ENCODE peak calls at places on chromosomes 1 and 21, in ten cellular contexts. One of them, this sample, is unnamed.

GRCh38 chr1:178399177-178399728 is 97.5 kb downstream of the CLEC20A start:
- DNase-seq in psoas muscle: no peak
- DNase-seq in GM12865: no peak
- DNase-seq in glutamatergic neuron: no peak
- DNase-seq in adrenal gland: no peak
- DNase-seq in pancreas: no peak
- DNase-seq in fibroblast of mammary gland: no peak
- DNase-seq in HL-60: no peak
- DNase-seq in WTC11: no peak
- DNase-seq in bronchial epithelial cell: peak
- DNase-seq in this sample: no peak

GRCh38 chr1:181208076-181208475 is 119.6 kb downstream of the IER5 start:
- DNase-seq in GM12865: no peak
- DNase-seq in psoas muscle: no peak
- DNase-seq in glutamatergic neuron: peak
- DNase-seq in pancreas: no peak
- DNase-seq in adrenal gland: peak
- DNase-seq in fibroblast of mammary gland: no peak
- DNase-seq in WTC11: no peak
- DNase-seq in HL-60: no peak
- DNase-seq in bronchial epithelial cell: no peak
- DNase-seq in this sample: no peak

GRCh38 chr1:116878804-116879477 is 30.8 kb upstream of the PTGFRN start:
- DNase-seq in adrenal gland: no peak
- DNase-seq in pancreas: no peak
- DNase-seq in glutamatergic neuron: peak
- DNase-seq in fibroblast of mammary gland: peak
- DNase-seq in bronchial epithelial cell: peak
- DNase-seq in psoas muscle: peak
- DNase-seq in WTC11: peak
- DNase-seq in HL-60: no peak
- DNase-seq in GM12865: peak
- DNase-seq in this sample: peak

GRCh38 chr1:5577255-5578040 is 414.8 kb downstream of the NPHP4 start:
- DNase-seq in fibroblast of mammary gland: no peak
- DNase-seq in WTC11: no peak
- DNase-seq in psoas muscle: no peak
- DNase-seq in GM12865: no peak
- DNase-seq in glutamatergic neuron: no peak
- DNase-seq in HL-60: no peak
- DNase-seq in pancreas: no peak
- DNase-seq in adrenal gland: peak
- DNase-seq in bronchial epithelial cell: no peak
- DNase-seq in this sample: no peak

GRCh38 chr1:17486242-17486641 is 46.8 kb upstream of the RCC2 start:
- DNase-seq in GM12865: no peak
- DNase-seq in bronchial epithelial cell: no peak
- DNase-seq in WTC11: peak
- DNase-seq in glutamatergic neuron: no peak
- DNase-seq in fibroblast of mammary gland: no peak
- DNase-seq in HL-60: no peak
- DNase-seq in psoas muscle: no peak
- DNase-seq in pancreas: no peak
- DNase-seq in adrenal gland: no peak
- DNase-seq in this sample: no peak

GRCh38 chr1:213474054-213474453 is 423.0 kb downstream of the RPS6KC1 start:
- DNase-seq in adrenal gland: peak
- DNase-seq in GM12865: no peak
- DNase-seq in fibroblast of mammary gland: no peak
- DNase-seq in pancreas: peak
- DNase-seq in WTC11: no peak
- DNase-seq in bronchial epithelial cell: no peak
- DNase-seq in HL-60: no peak
- DNase-seq in glutamatergic neuron: no peak
- DNase-seq in psoas muscle: peak
- DNase-seq in this sample: no peak

GRCh38 chr1:160410412-160411005 is 10.1 kb downstream of the VANGL2 start:
- DNase-seq in pancreas: no peak
- DNase-seq in adrenal gland: no peak
- DNase-seq in psoas muscle: no peak
- DNase-seq in WTC11: peak
- DNase-seq in HL-60: no peak
- DNase-seq in GM12865: no peak
- DNase-seq in bronchial epithelial cell: no peak
- DNase-seq in glutamatergic neuron: peak
- DNase-seq in fibroblast of mammary gland: no peak
- DNase-seq in this sample: no peak

GRCh38 chr1:246083416-246083815 is 423.7 kb downstream of the SMYD3 start:
- DNase-seq in glutamatergic neuron: no peak
- DNase-seq in HL-60: no peak
- DNase-seq in fibroblast of mammary gland: no peak
- DNase-seq in WTC11: no peak
- DNase-seq in GM12865: no peak
- DNase-seq in pancreas: no peak
- DNase-seq in bronchial epithelial cell: no peak
- DNase-seq in psoas muscle: no peak
- DNase-seq in adrenal gland: no peak
- DNase-seq in this sample: no peak

GRCh38 chr1:107196973-107197562 is 56.2 kb downstream of the NTNG1 start:
- DNase-seq in GM12865: peak
- DNase-seq in fibroblast of mammary gland: peak
- DNase-seq in WTC11: peak
- DNase-seq in adrenal gland: no peak
- DNase-seq in HL-60: peak
- DNase-seq in pancreas: no peak
- DNase-seq in bronchial epithelial cell: peak
- DNase-seq in glutamatergic neuron: no peak
- DNase-seq in psoas muscle: no peak
- DNase-seq in this sample: no peak

GRCh38 chr1:206589206-206589605 is 23.1 kb downstream of the EIF2D start:
- DNase-seq in fibroblast of mammary gland: peak
- DNase-seq in GM12865: no peak
- DNase-seq in HL-60: no peak
- DNase-seq in psoas muscle: no peak
- DNase-seq in bronchial epithelial cell: peak
- DNase-seq in adrenal gland: peak
- DNase-seq in WTC11: no peak
- DNase-seq in pancreas: no peak
- DNase-seq in glutamatergic neuron: no peak
- DNase-seq in this sample: no peak

GRCh38 chr1:240399381-240399780 is 212.6 kb downstream of the GREM2 start:
- DNase-seq in HL-60: no peak
- DNase-seq in psoas muscle: no peak
- DNase-seq in WTC11: no peak
- DNase-seq in adrenal gland: no peak
- DNase-seq in GM12865: no peak
- DNase-seq in fibroblast of mammary gland: peak
- DNase-seq in glutamatergic neuron: no peak
- DNase-seq in bronchial epithelial cell: peak
- DNase-seq in pancreas: no peak
- DNase-seq in this sample: no peak

GRCh38 chr1:88685239-88685604 is 1.1 kb downstream of the PKN2 start:
- DNase-seq in pancreas: no peak
- DNase-seq in WTC11: no peak
- DNase-seq in GM12865: peak
- DNase-seq in glutamatergic neuron: no peak
- DNase-seq in fibroblast of mammary gland: peak
- DNase-seq in bronchial epithelial cell: peak
- DNase-seq in adrenal gland: no peak
- DNase-seq in psoas muscle: no peak
- DNase-seq in HL-60: no peak
- DNase-seq in this sample: no peak

GRCh38 chr1:117670996-117671780 is 65.3 kb downstream of the TENT5C start:
- DNase-seq in WTC11: no peak
- DNase-seq in adrenal gland: no peak
- DNase-seq in GM12865: no peak
- DNase-seq in HL-60: no peak
- DNase-seq in glutamatergic neuron: no peak
- DNase-seq in psoas muscle: no peak
- DNase-seq in pancreas: no peak
- DNase-seq in bronchial epithelial cell: no peak
- DNase-seq in fibroblast of mammary gland: no peak
- DNase-seq in this sample: no peak

GRCh38 chr1:5616366-5617178 is 375.7 kb downstream of the NPHP4 start:
- DNase-seq in WTC11: no peak
- DNase-seq in bronchial epithelial cell: no peak
- DNase-seq in fibroblast of mammary gland: no peak
- DNase-seq in glutamatergic neuron: no peak
- DNase-seq in GM12865: no peak
- DNase-seq in adrenal gland: peak
- DNase-seq in psoas muscle: no peak
- DNase-seq in HL-60: no peak
- DNase-seq in pancreas: no peak
- DNase-seq in this sample: no peak

GRCh38 chr21:41901099-41901498 is 22.0 kb upstream of the PRDM15 start:
- DNase-seq in fibroblast of mammary gland: no peak
- DNase-seq in GM12865: peak
- DNase-seq in pancreas: no peak
- DNase-seq in glutamatergic neuron: no peak
- DNase-seq in WTC11: no peak
- DNase-seq in bronchial epithelial cell: no peak
- DNase-seq in HL-60: no peak
- DNase-seq in psoas muscle: no peak
- DNase-seq in adrenal gland: peak
- DNase-seq in this sample: peak

GRCh38 chr1:235567812-235568444 is 63.7 kb upstream of the B3GALNT2 start:
- DNase-seq in fibroblast of mammary gland: no peak
- DNase-seq in glutamatergic neuron: no peak
- DNase-seq in HL-60: peak
- DNase-seq in GM12865: peak
- DNase-seq in WTC11: no peak
- DNase-seq in adrenal gland: no peak
- DNase-seq in bronchial epithelial cell: no peak
- DNase-seq in pancreas: no peak
- DNase-seq in psoas muscle: no peak
- DNase-seq in this sample: no peak

DNA sequence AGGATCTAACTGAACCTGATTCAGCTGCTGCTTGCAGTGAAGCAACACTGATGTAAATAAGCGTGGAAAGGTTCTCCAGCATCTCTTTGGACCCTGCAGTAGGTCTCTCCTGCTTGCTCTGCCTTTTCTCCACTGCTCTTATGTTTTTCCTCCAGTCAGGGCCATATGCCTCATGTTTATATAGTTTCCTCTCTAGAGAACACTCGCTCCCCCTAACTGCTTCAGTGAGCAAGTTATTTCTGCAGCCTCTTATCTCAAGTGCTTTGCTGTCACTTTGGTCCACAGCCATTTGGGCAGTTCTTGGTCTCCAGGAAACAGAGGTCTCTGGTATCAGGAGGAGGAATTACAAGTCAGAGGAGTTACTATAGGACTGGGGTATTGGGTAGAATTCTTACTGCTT is 5.3 kb downstream of the PRUNE1 start:
- DNase-seq in pancreas: no peak
- DNase-seq in HL-60: no peak
- DNase-seq in GM12865: no peak
- DNase-seq in adrenal gland: no peak
- DNase-seq in fibroblast of mammary gland: no peak
- DNase-seq in bronchial epithelial cell: no peak
- DNase-seq in WTC11: no peak
- DNase-seq in psoas muscle: no peak
- DNase-seq in glutamatergic neuron: no peak
- DNase-seq in this sample: no peak
- TF ChIP-seq CTCF in pancreas: no peak
- TF ChIP-seq CTCF in HL-60: no peak
- TF ChIP-seq CTCF in GM12865: no peak
- TF ChIP-seq CTCF in adrenal gland: no peak
- TF ChIP-seq CTCF in fibroblast of mammary gland: no peak
- TF ChIP-seq CTCF in bronchial epithelial cell: no peak
- TF ChIP-seq CTCF in WTC11: no peak
- TF ChIP-seq CTCF in psoas muscle: no peak
- TF ChIP-seq CTCF in glutamatergic neuron: no peak
- TF ChIP-seq CTCF in this sample: no peak

DNA sequence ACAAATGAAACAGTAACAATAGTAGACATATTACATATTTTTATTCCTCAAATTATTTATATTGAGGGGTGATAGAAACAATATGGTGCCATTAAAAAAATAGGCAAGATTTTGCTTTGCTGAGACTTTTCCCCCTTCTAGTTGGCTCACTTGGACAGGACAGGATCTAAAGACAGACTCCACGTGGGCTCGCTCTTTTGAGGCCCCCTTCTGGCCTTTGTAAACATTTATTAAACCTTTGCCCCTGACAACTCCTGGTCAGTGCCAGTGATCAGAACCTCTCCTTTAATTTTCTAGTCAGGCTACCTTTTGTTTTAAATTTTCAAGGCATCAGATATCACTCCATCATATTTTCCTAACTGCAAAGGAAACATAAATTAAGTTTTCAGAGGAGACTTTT is 49.7 kb upstream of the IFI44L start:
- DNase-seq in fibroblast of mammary gland: peak
- DNase-seq in GM12865: peak
- DNase-seq in WTC11: no peak
- DNase-seq in pancreas: no peak
- DNase-seq in psoas muscle: no peak
- DNase-seq in bronchial epithelial cell: no peak
- DNase-seq in adrenal gland: no peak
- DNase-seq in HL-60: no peak
- DNase-seq in glutamatergic neuron: no peak
- DNase-seq in this sample: no peak
- TF ChIP-seq CTCF in fibroblast of mammary gland: peak
- TF ChIP-seq CTCF in GM12865: peak
- TF ChIP-seq CTCF in WTC11: no peak
- TF ChIP-seq CTCF in pancreas: no peak
- TF ChIP-seq CTCF in psoas muscle: no peak
- TF ChIP-seq CTCF in bronchial epithelial cell: no peak
- TF ChIP-seq CTCF in adrenal gland: no peak
- TF ChIP-seq CTCF in HL-60: no peak
- TF ChIP-seq CTCF in glutamatergic neuron: no peak
- TF ChIP-seq CTCF in this sample: no peak

DNA sequence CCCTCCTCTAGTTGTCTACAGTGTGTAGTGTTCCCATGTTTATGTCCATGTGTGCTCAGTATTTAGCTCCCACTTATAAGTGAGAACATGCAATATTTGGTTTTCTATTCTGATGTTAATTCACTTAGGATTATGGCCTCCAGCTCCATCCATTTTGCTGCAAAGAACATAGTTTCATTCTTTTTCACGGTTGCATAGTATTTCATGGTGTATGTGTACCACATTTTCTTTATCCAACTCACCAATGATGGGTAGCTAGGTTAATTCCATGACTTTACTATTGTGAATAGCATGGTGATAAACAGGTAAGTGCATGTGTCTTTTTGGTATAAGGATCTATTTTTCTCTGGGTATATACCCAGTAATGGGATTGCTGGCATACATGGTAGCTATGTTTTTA is 67.0 kb downstream of the TBX19 start:
- DNase-seq in fibroblast of mammary gland: no peak
- DNase-seq in pancreas: no peak
- DNase-seq in GM12865: no peak
- DNase-seq in adrenal gland: no peak
- DNase-seq in glutamatergic neuron: no peak
- DNase-seq in WTC11: no peak
- DNase-seq in bronchial epithelial cell: no peak
- DNase-seq in HL-60: no peak
- DNase-seq in psoas muscle: no peak
- DNase-seq in this sample: no peak
- TF ChIP-seq CTCF in fibroblast of mammary gland: no peak
- TF ChIP-seq CTCF in pancreas: no peak
- TF ChIP-seq CTCF in GM12865: no peak
- TF ChIP-seq CTCF in adrenal gland: no peak
- TF ChIP-seq CTCF in glutamatergic neuron: no peak
- TF ChIP-seq CTCF in WTC11: no peak
- TF ChIP-seq CTCF in bronchial epithelial cell: no peak
- TF ChIP-seq CTCF in HL-60: no peak
- TF ChIP-seq CTCF in psoas muscle: no peak
- TF ChIP-seq CTCF in this sample: no peak

GRCh38 chr21:34693192-34693810 is 24.5 kb downstream of the CLIC6 start:
- DNase-seq in fibroblast of mammary gland: peak
- DNase-seq in adrenal gland: peak
- DNase-seq in HL-60: no peak
- DNase-seq in GM12865: peak
- DNase-seq in bronchial epithelial cell: peak
- DNase-seq in pancreas: no peak
- DNase-seq in glutamatergic neuron: peak
- DNase-seq in psoas muscle: no peak
- DNase-seq in WTC11: peak
- DNase-seq in this sample: peak
- TF ChIP-seq CTCF in fibroblast of mammary gland: peak
- TF ChIP-seq CTCF in adrenal gland: peak
- TF ChIP-seq CTCF in HL-60: peak
- TF ChIP-seq CTCF in GM12865: peak
- TF ChIP-seq CTCF in bronchial epithelial cell: peak
- TF ChIP-seq CTCF in pancreas: peak
- TF ChIP-seq CTCF in glutamatergic neuron: peak
- TF ChIP-seq CTCF in psoas muscle: peak
- TF ChIP-seq CTCF in WTC11: peak
- TF ChIP-seq CTCF in this sample: peak